ENCODE peak calls at places on chromosomes 16 and 17, in five cellular contexts. One of them, this sample, is unnamed.

GRCh38 chr17:64393000-64393402 is 2.3 kb upstream of the PECAM1 start:
- DNase-seq in epithelial cell of esophagus: no peak
- DNase-seq in gastrocnemius medialis: no peak
- DNase-seq in fibroblast of lung: no peak
- DNase-seq in tibial nerve: no peak
- DNase-seq in this sample: no peak

GRCh38 chr17:58265902-58266875 is 14.5 kb downstream of the MPO start:
- DNase-seq in epithelial cell of esophagus: no peak
- DNase-seq in gastrocnemius medialis: no peak
- DNase-seq in fibroblast of lung: no peak
- DNase-seq in tibial nerve: no peak
- DNase-seq in this sample: no peak

GRCh38 chr16:55628306-55628968 is 27.4 kb upstream of the SLC6A2 start:
- DNase-seq in epithelial cell of esophagus: no peak
- DNase-seq in gastrocnemius medialis: no peak
- DNase-seq in fibroblast of lung: no peak
- DNase-seq in tibial nerve: no peak
- DNase-seq in this sample: no peak

GRCh38 chr17:54754560-54754959 is 146.1 kb upstream of the TOM1L1 start:
- DNase-seq in epithelial cell of esophagus: no peak
- DNase-seq in gastrocnemius medialis: no peak
- DNase-seq in fibroblast of lung: no peak
- DNase-seq in tibial nerve: no peak
- DNase-seq in this sample: no peak

GRCh38 chr16:53822936-53823529 is 119.1 kb downstream of the FTO start:
- DNase-seq in epithelial cell of esophagus: no peak
- DNase-seq in gastrocnemius medialis: no peak
- DNase-seq in fibroblast of lung: no peak
- DNase-seq in tibial nerve: no peak
- DNase-seq in this sample: peak; percentile 76

GRCh38 chr16:7888421-7888820 is 555.8 kb downstream of the RBFOX1 start:
- DNase-seq in epithelial cell of esophagus: no peak
- DNase-seq in gastrocnemius medialis: no peak
- DNase-seq in fibroblast of lung: no peak
- DNase-seq in tibial nerve: no peak
- DNase-seq in this sample: no peak

GRCh38 chr16:82027629-82028035 is 7.4 kb upstream of the HSD17B2 start:
- DNase-seq in epithelial cell of esophagus: peak; percentile 79
- DNase-seq in gastrocnemius medialis: no peak
- DNase-seq in fibroblast of lung: no peak
- DNase-seq in tibial nerve: no peak
- DNase-seq in this sample: no peak

GRCh38 chr16:84141143-84141670 is 3.8 kb downstream of the HSDL1 start:
- DNase-seq in epithelial cell of esophagus: no peak
- DNase-seq in gastrocnemius medialis: no peak
- DNase-seq in fibroblast of lung: no peak
- DNase-seq in tibial nerve: no peak
- DNase-seq in this sample: no peak

GRCh38 chr17:72119963-72120877 is 600 bp upstream of the SOX9 start:
- DNase-seq in epithelial cell of esophagus: peak; percentile 84
- DNase-seq in gastrocnemius medialis: peak; percentile 5
- DNase-seq in fibroblast of lung: peak; percentile 90
- DNase-seq in tibial nerve: no peak
- DNase-seq in this sample: peak; percentile 74

GRCh38 chr17:33848433-33848832 is 406.7 kb upstream of the CCL2 start:
- DNase-seq in epithelial cell of esophagus: no peak
- DNase-seq in gastrocnemius medialis: no peak
- DNase-seq in fibroblast of lung: no peak
- DNase-seq in tibial nerve: no peak
- DNase-seq in this sample: no peak

GRCh38 chr17:6690641-6691040 is 22.5 kb downstream of the SLC13A5 start:
- DNase-seq in epithelial cell of esophagus: no peak
- DNase-seq in gastrocnemius medialis: no peak
- DNase-seq in fibroblast of lung: no peak
- DNase-seq in tibial nerve: no peak
- DNase-seq in this sample: no peak

GRCh38 chr17:4513113-4514032 is 14.7 kb downstream of the SPNS2 start:
- DNase-seq in epithelial cell of esophagus: peak; percentile 51
- DNase-seq in gastrocnemius medialis: no peak
- DNase-seq in fibroblast of lung: no peak
- DNase-seq in tibial nerve: no peak
- DNase-seq in this sample: no peak

GRCh38 chr17:7707446-7707845 is 2.4 kb downstream of the EFNB3 start:
- DNase-seq in epithelial cell of esophagus: no peak
- DNase-seq in gastrocnemius medialis: no peak
- DNase-seq in fibroblast of lung: no peak
- DNase-seq in tibial nerve: no peak
- DNase-seq in this sample: no peak

GRCh38 chr17:250487-251300 is 69.2 kb upstream of the DOC2B start:
- DNase-seq in epithelial cell of esophagus: no peak
- DNase-seq in gastrocnemius medialis: no peak
- DNase-seq in fibroblast of lung: no peak
- DNase-seq in tibial nerve: no peak
- DNase-seq in this sample: no peak

GRCh38 chr16:80948886-80949502 is 57.7 kb downstream of the CMC2 start:
- DNase-seq in epithelial cell of esophagus: peak; percentile 56
- DNase-seq in gastrocnemius medialis: no peak
- DNase-seq in fibroblast of lung: peak; percentile 39
- DNase-seq in tibial nerve: no peak
- DNase-seq in this sample: peak; percentile 83

GRCh38 chr17:50289268-50289667 is 15.0 kb downstream of the TMEM92 start:
- DNase-seq in epithelial cell of esophagus: peak; percentile 30
- DNase-seq in gastrocnemius medialis: no peak
- DNase-seq in fibroblast of lung: peak; percentile 88
- DNase-seq in tibial nerve: no peak
- DNase-seq in this sample: peak; percentile 77

GRCh38 chr17:9138161-9138717 is 116.9 kb downstream of the NTN1 start:
- DNase-seq in epithelial cell of esophagus: no peak
- DNase-seq in gastrocnemius medialis: no peak
- DNase-seq in fibroblast of lung: no peak
- DNase-seq in tibial nerve: no peak
- DNase-seq in this sample: no peak

GRCh38 chr16:88345943-88346560 is 36.7 kb upstream of the ZNF469 start:
- DNase-seq in epithelial cell of esophagus: no peak
- DNase-seq in gastrocnemius medialis: no peak
- DNase-seq in fibroblast of lung: no peak
- DNase-seq in tibial nerve: no peak
- DNase-seq in this sample: no peak

GRCh38 chr17:15451681-15452080 is 15.7 kb downstream of the CDRT4 start:
- DNase-seq in epithelial cell of esophagus: no peak
- DNase-seq in gastrocnemius medialis: no peak
- DNase-seq in fibroblast of lung: no peak
- DNase-seq in tibial nerve: no peak
- DNase-seq in this sample: no peak

GRCh38 chr17:75940727-75941441 is at the start of gene FBF1:
- DNase-seq in epithelial cell of esophagus: peak; percentile 97
- DNase-seq in gastrocnemius medialis: peak; percentile 90
- DNase-seq in fibroblast of lung: peak; percentile 91
- DNase-seq in tibial nerve: peak; percentile 77
- DNase-seq in this sample: peak; percentile 93

GRCh38 chr17:45172541-45173286 is 11.0 kb downstream of the HEXIM2 start:
- DNase-seq in epithelial cell of esophagus: peak; percentile 89
- DNase-seq in gastrocnemius medialis: peak; percentile 63
- DNase-seq in fibroblast of lung: peak; percentile 73
- DNase-seq in tibial nerve: peak; percentile 28
- DNase-seq in this sample: peak; percentile 74

GRCh38 chr17:50258647-50259483 is 15.4 kb upstream of the TMEM92 start:
- DNase-seq in epithelial cell of esophagus: no peak
- DNase-seq in gastrocnemius medialis: no peak
- DNase-seq in fibroblast of lung: peak; percentile 39
- DNase-seq in tibial nerve: no peak
- DNase-seq in this sample: peak; percentile 22

GRCh38 chr16:83652898-83653297 is 154.9 kb upstream of the HSBP1 start:
- DNase-seq in epithelial cell of esophagus: no peak
- DNase-seq in gastrocnemius medialis: no peak
- DNase-seq in fibroblast of lung: peak; percentile 6
- DNase-seq in tibial nerve: no peak
- DNase-seq in this sample: peak; percentile 15

GRCh38 chr16:85504242-85504641 is 108.9 kb upstream of the GSE1 start:
- DNase-seq in epithelial cell of esophagus: no peak
- DNase-seq in gastrocnemius medialis: no peak
- DNase-seq in fibroblast of lung: no peak
- DNase-seq in tibial nerve: no peak
- DNase-seq in this sample: no peak

GRCh38 chr16:12340151-12340733 is 363.7 kb downstream of the SNX29 start:
- DNase-seq in epithelial cell of esophagus: peak; percentile 40
- DNase-seq in gastrocnemius medialis: no peak
- DNase-seq in fibroblast of lung: peak; percentile 20
- DNase-seq in tibial nerve: no peak
- DNase-seq in this sample: peak; percentile 80

GRCh38 chr17:27895110-27895895 is 2.1 kb upstream of the LYRM9 start:
- DNase-seq in epithelial cell of esophagus: no peak
- DNase-seq in gastrocnemius medialis: no peak
- DNase-seq in fibroblast of lung: no peak
- DNase-seq in tibial nerve: no peak
- DNase-seq in this sample: no peak

GRCh38 chr17:57685499-57686132 is 59.5 kb downstream of the CCDC182 start:
- DNase-seq in epithelial cell of esophagus: peak; percentile 13
- DNase-seq in gastrocnemius medialis: no peak
- DNase-seq in fibroblast of lung: no peak
- DNase-seq in tibial nerve: no peak
- DNase-seq in this sample: no peak

GRCh38 chr16:2598723-2599122 is 60.9 kb downstream of the PDPK1 start:
- DNase-seq in epithelial cell of esophagus: no peak
- DNase-seq in gastrocnemius medialis: no peak
- DNase-seq in fibroblast of lung: no peak
- DNase-seq in tibial nerve: no peak
- DNase-seq in this sample: no peak

GRCh38 chr17:57174591-57174990 is 81.7 kb upstream of the MSI2 start:
- DNase-seq in epithelial cell of esophagus: no peak
- DNase-seq in gastrocnemius medialis: no peak
- DNase-seq in fibroblast of lung: no peak
- DNase-seq in tibial nerve: no peak
- DNase-seq in this sample: no peak

GRCh38 chr17:44970136-44970737 is 2.1 kb upstream of the C1QL1 start:
- DNase-seq in epithelial cell of esophagus: no peak
- DNase-seq in gastrocnemius medialis: no peak
- DNase-seq in fibroblast of lung: no peak
- DNase-seq in tibial nerve: no peak
- DNase-seq in this sample: peak; percentile 40

GRCh38 chr16:88368036-88368435 is 14.7 kb upstream of the ZNF469 start:
- DNase-seq in epithelial cell of esophagus: no peak
- DNase-seq in gastrocnemius medialis: no peak
- DNase-seq in fibroblast of lung: no peak
- DNase-seq in tibial nerve: no peak
- DNase-seq in this sample: no peak

GRCh38 chr17:73387746-73388577 is 76.2 kb upstream of the CDC42EP4 start:
- DNase-seq in epithelial cell of esophagus: no peak
- DNase-seq in gastrocnemius medialis: no peak
- DNase-seq in fibroblast of lung: no peak
- DNase-seq in tibial nerve: no peak
- DNase-seq in this sample: no peak

GRCh38 chr16:58850019-58850626 is 116.0 kb upstream of the GOT2 start:
- DNase-seq in epithelial cell of esophagus: no peak
- DNase-seq in gastrocnemius medialis: no peak
- DNase-seq in fibroblast of lung: no peak
- DNase-seq in tibial nerve: no peak
- DNase-seq in this sample: no peak

GRCh38 chr17:27466376-27466747 is 10.1 kb downstream of the KSR1 start:
- DNase-seq in epithelial cell of esophagus: no peak
- DNase-seq in gastrocnemius medialis: no peak
- DNase-seq in fibroblast of lung: no peak
- DNase-seq in tibial nerve: no peak
- DNase-seq in this sample: no peak

GRCh38 chr17:40498281-40499084 is 2.9 kb downstream of the TNS4 start:
- DNase-seq in epithelial cell of esophagus: no peak
- DNase-seq in gastrocnemius medialis: no peak
- DNase-seq in fibroblast of lung: no peak
- DNase-seq in tibial nerve: no peak
- DNase-seq in this sample: no peak
- H3K4me3 ChIP-seq in epithelial cell of esophagus: peak overlapping the region; percentile 100
- H3K4me3 ChIP-seq in gastrocnemius medialis: no peak overlapping the region
- H3K4me3 ChIP-seq in fibroblast of lung: no peak overlapping the region
- H3K4me3 ChIP-seq in tibial nerve: no peak overlapping the region
- H3K4me3 ChIP-seq in this sample: no peak overlapping the region

GRCh38 chr17:77018504-77018903 is 122.3 kb upstream of the SEC14L1 start:
- DNase-seq in epithelial cell of esophagus: no peak
- DNase-seq in gastrocnemius medialis: no peak
- DNase-seq in fibroblast of lung: no peak
- DNase-seq in tibial nerve: no peak
- DNase-seq in this sample: no peak
- TF ChIP-seq CTCF in epithelial cell of esophagus: no peak
- TF ChIP-seq CTCF in gastrocnemius medialis: no peak
- TF ChIP-seq CTCF in fibroblast of lung: no peak
- TF ChIP-seq CTCF in tibial nerve: no peak
- TF ChIP-seq CTCF in this sample: no peak

DNA sequence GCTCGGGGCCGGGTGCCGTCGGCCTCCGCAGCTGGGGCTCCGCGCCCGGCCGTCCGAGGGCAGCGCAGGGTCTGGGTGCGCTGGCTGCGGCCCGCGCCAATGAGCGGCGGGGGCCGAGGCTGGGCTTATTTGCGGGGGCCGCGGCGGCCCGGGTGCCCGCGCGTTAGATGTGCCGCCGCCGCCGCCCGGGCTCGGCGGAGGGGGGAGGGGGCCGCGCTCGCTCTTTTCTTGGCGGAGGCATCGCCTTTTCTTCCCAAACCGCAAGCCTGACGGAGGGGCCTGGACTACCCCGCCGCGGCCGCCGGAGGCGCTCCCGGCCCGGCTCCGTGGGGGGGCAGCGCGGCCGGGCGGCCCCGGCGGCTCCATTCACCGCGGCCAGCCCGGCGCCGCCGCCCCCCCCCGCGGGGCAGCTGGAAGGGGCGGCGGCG is at the start of gene NOTUM:
- DNase-seq in epithelial cell of esophagus: no peak
- DNase-seq in gastrocnemius medialis: no peak
- DNase-seq in fibroblast of lung: peak; percentile 27
- DNase-seq in tibial nerve: no peak
- DNase-seq in this sample: peak; percentile 45
- H3K4me3 ChIP-seq in epithelial cell of esophagus: no peak within 1 kb of the TSS
- H3K4me3 ChIP-seq in gastrocnemius medialis: peak within 1 kb of the TSS; percentile 54
- H3K4me3 ChIP-seq in fibroblast of lung: no peak within 1 kb of the TSS
- H3K4me3 ChIP-seq in tibial nerve: peak within 1 kb of the TSS; percentile 36
- H3K4me3 ChIP-seq in this sample: no peak within 1 kb of the TSS

DNA sequence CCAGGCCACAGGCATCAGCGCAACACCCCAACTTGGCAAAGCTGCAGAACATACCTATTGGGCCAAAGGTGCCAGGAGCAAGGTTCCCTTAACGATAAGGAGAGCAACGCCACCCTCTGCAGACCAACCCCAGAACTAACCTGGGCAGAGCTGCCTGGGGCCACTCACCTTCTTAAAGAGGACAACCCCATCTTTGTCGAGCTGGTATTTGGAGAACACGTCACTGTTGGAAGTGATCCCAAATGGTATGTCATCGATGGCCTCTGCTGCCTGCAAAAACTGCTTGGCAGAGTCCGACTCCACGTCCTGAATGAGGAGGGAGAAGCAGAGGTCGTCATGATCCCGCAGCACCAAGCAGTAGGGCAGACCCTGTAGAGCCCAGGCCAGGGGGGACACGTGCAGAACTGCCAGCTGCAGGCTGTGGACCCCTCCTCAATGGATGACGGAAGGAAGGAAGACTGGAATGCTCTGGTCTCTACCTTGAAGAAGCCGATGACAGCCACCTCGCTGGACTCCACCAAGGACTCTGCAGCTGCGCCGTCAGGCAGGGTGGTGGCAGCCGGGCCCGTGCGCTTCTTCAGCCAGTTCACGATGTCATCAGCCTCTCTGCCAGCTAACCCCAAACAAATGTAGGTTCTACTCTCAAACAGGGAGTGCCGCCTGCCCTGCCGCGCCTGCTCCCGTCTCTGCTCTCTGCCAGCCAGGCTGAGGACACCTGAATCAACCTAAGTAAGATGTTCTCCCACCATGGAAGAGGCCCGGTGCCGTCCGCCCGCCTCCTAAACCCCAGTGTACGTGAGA is 5.2 kb downstream of the P4HB start:
- DNase-seq in epithelial cell of esophagus: peak; percentile 74
- DNase-seq in gastrocnemius medialis: no peak
- DNase-seq in fibroblast of lung: no peak
- DNase-seq in tibial nerve: no peak
- DNase-seq in this sample: peak; percentile 53
- TF ChIP-seq CTCF in epithelial cell of esophagus: peak; percentile 51
- TF ChIP-seq CTCF in gastrocnemius medialis: peak; percentile 13
- TF ChIP-seq CTCF in fibroblast of lung: no peak
- TF ChIP-seq CTCF in tibial nerve: no peak
- TF ChIP-seq CTCF in this sample: no peak

This sample was measured in cardiac fibroblast.